ENCODE peak calls at places on chromosomes 4 and X, in eight cellular contexts. One of them, this sample, is unnamed.

GRCh38 chr4:180751009-180751408 is 1492.2 kb upstream of the TENM3 start:
- DNase-seq in colonic mucosa: no peak
- DNase-seq in breast epithelium: no peak
- DNase-seq in fibroblast of mammary gland: peak; percentile 11
- DNase-seq in tibial artery: no peak
- DNase-seq in foreskin keratinocyte: no peak
- DNase-seq in stomach: no peak
- DNase-seq in neural progenitor cell: no peak
- DNase-seq in this sample: no peak

GRCh38 chr4:6722891-6723290 is 6.9 kb downstream of the BLOC1S4 start:
- DNase-seq in colonic mucosa: no peak
- DNase-seq in breast epithelium: no peak
- DNase-seq in fibroblast of mammary gland: no peak
- DNase-seq in tibial artery: no peak
- DNase-seq in foreskin keratinocyte: no peak
- DNase-seq in stomach: no peak
- DNase-seq in neural progenitor cell: no peak
- DNase-seq in this sample: no peak

GRCh38 chr4:107736924-107737448 is 17.0 kb upstream of the PAPSS1 start:
- DNase-seq in colonic mucosa: peak; percentile 29
- DNase-seq in breast epithelium: no peak
- DNase-seq in fibroblast of mammary gland: peak; percentile 68
- DNase-seq in tibial artery: no peak
- DNase-seq in foreskin keratinocyte: no peak
- DNase-seq in stomach: no peak
- DNase-seq in neural progenitor cell: peak; percentile 81
- DNase-seq in this sample: peak; percentile 44

GRCh38 chr4:40196724-40197281 is at the start of gene RHOH:
- DNase-seq in colonic mucosa: peak; percentile 37
- DNase-seq in breast epithelium: no peak
- DNase-seq in fibroblast of mammary gland: no peak
- DNase-seq in tibial artery: no peak
- DNase-seq in foreskin keratinocyte: no peak
- DNase-seq in stomach: peak; percentile 42
- DNase-seq in neural progenitor cell: peak; percentile 71
- DNase-seq in this sample: peak; percentile 45

GRCh38 chr4:118954246-118954645 is 65.6 kb downstream of the SYNPO2 start:
- DNase-seq in colonic mucosa: no peak
- DNase-seq in breast epithelium: no peak
- DNase-seq in fibroblast of mammary gland: peak; percentile 36
- DNase-seq in tibial artery: no peak
- DNase-seq in foreskin keratinocyte: no peak
- DNase-seq in stomach: no peak
- DNase-seq in neural progenitor cell: no peak
- DNase-seq in this sample: no peak

GRCh38 chr4:140081582-140082398 is 72.2 kb downstream of the MAML3 start:
- DNase-seq in colonic mucosa: no peak
- DNase-seq in breast epithelium: no peak
- DNase-seq in fibroblast of mammary gland: no peak
- DNase-seq in tibial artery: no peak
- DNase-seq in foreskin keratinocyte: no peak
- DNase-seq in stomach: no peak
- DNase-seq in neural progenitor cell: no peak
- DNase-seq in this sample: no peak

GRCh38 chrX:102154900-102155805 is 624 bp downstream of the BEX5 start:
- DNase-seq in colonic mucosa: peak; percentile 18
- DNase-seq in breast epithelium: no peak
- DNase-seq in fibroblast of mammary gland: no peak
- DNase-seq in tibial artery: no peak
- DNase-seq in foreskin keratinocyte: no peak
- DNase-seq in stomach: peak; percentile 25
- DNase-seq in neural progenitor cell: peak; percentile 1
- DNase-seq in this sample: no peak

GRCh38 chrX:29652484-29652883 is 562.9 kb upstream of the MAGEB2 start:
- DNase-seq in colonic mucosa: no peak
- DNase-seq in breast epithelium: no peak
- DNase-seq in fibroblast of mammary gland: peak; percentile 70
- DNase-seq in tibial artery: no peak
- DNase-seq in foreskin keratinocyte: peak; percentile 43
- DNase-seq in stomach: no peak
- DNase-seq in neural progenitor cell: no peak
- DNase-seq in this sample: no peak

GRCh38 chrX:149830192-149830873 is 48.6 kb downstream of the MAGEA9 start:
- DNase-seq in colonic mucosa: no peak
- DNase-seq in breast epithelium: no peak
- DNase-seq in fibroblast of mammary gland: peak; percentile 2
- DNase-seq in tibial artery: no peak
- DNase-seq in foreskin keratinocyte: peak; percentile 39
- DNase-seq in stomach: no peak
- DNase-seq in neural progenitor cell: peak; percentile 77
- DNase-seq in this sample: no peak

GRCh38 chrX:9003041-9003440 is 30.9 kb downstream of the FAM9B start:
- DNase-seq in colonic mucosa: no peak
- DNase-seq in breast epithelium: no peak
- DNase-seq in fibroblast of mammary gland: no peak
- DNase-seq in tibial artery: no peak
- DNase-seq in foreskin keratinocyte: no peak
- DNase-seq in stomach: no peak
- DNase-seq in neural progenitor cell: no peak
- DNase-seq in this sample: no peak

GRCh38 chr4:58761563-58761962 is 1651.4 kb upstream of the IGFBP7 start:
- DNase-seq in colonic mucosa: no peak
- DNase-seq in breast epithelium: no peak
- DNase-seq in fibroblast of mammary gland: no peak
- DNase-seq in tibial artery: no peak
- DNase-seq in foreskin keratinocyte: no peak
- DNase-seq in stomach: no peak
- DNase-seq in neural progenitor cell: no peak
- DNase-seq in this sample: no peak

GRCh38 chr4:1752284-1753041 is 31.1 kb downstream of the TACC3 start:
- DNase-seq in colonic mucosa: no peak
- DNase-seq in breast epithelium: no peak
- DNase-seq in fibroblast of mammary gland: peak; percentile 6
- DNase-seq in tibial artery: no peak
- DNase-seq in foreskin keratinocyte: peak; percentile 69
- DNase-seq in stomach: peak; percentile 44
- DNase-seq in neural progenitor cell: no peak
- DNase-seq in this sample: no peak

GRCh38 chr4:148052448-148052847 is 320.6 kb downstream of the ARHGAP10 start:
- DNase-seq in colonic mucosa: no peak
- DNase-seq in breast epithelium: no peak
- DNase-seq in fibroblast of mammary gland: no peak
- DNase-seq in tibial artery: no peak
- DNase-seq in foreskin keratinocyte: no peak
- DNase-seq in stomach: no peak
- DNase-seq in neural progenitor cell: no peak
- DNase-seq in this sample: no peak

GRCh38 chr4:129167640-129168260 is 71.8 kb downstream of the C4orf33 start:
- DNase-seq in colonic mucosa: no peak
- DNase-seq in breast epithelium: no peak
- DNase-seq in fibroblast of mammary gland: no peak
- DNase-seq in tibial artery: no peak
- DNase-seq in foreskin keratinocyte: peak; percentile 5
- DNase-seq in stomach: no peak
- DNase-seq in neural progenitor cell: peak; percentile 67
- DNase-seq in this sample: no peak

GRCh38 chr4:6367313-6367945 is 97.8 kb downstream of the WFS1 start:
- DNase-seq in colonic mucosa: no peak
- DNase-seq in breast epithelium: no peak
- DNase-seq in fibroblast of mammary gland: no peak
- DNase-seq in tibial artery: no peak
- DNase-seq in foreskin keratinocyte: no peak
- DNase-seq in stomach: no peak
- DNase-seq in neural progenitor cell: peak; percentile 63
- DNase-seq in this sample: no peak

GRCh38 chr4:52983563-52984303 is 121.6 kb downstream of the RASL11B start:
- DNase-seq in colonic mucosa: peak; percentile 35
- DNase-seq in breast epithelium: no peak
- DNase-seq in fibroblast of mammary gland: peak; percentile 75
- DNase-seq in tibial artery: no peak
- DNase-seq in foreskin keratinocyte: peak; percentile 49
- DNase-seq in stomach: no peak
- DNase-seq in neural progenitor cell: peak; percentile 79
- DNase-seq in this sample: peak; percentile 57

GRCh38 chr4:10173039-10173753 is 56.6 kb upstream of the WDR1 start:
- DNase-seq in colonic mucosa: no peak
- DNase-seq in breast epithelium: no peak
- DNase-seq in fibroblast of mammary gland: peak; percentile 54
- DNase-seq in tibial artery: no peak
- DNase-seq in foreskin keratinocyte: peak; percentile 94
- DNase-seq in stomach: peak; percentile 36
- DNase-seq in neural progenitor cell: no peak
- DNase-seq in this sample: no peak

GRCh38 chr4:32858971-32859370 is 2138.8 kb downstream of the PCDH7 start:
- DNase-seq in colonic mucosa: no peak
- DNase-seq in breast epithelium: no peak
- DNase-seq in fibroblast of mammary gland: peak; percentile 94
- DNase-seq in tibial artery: no peak
- DNase-seq in foreskin keratinocyte: peak; percentile 94
- DNase-seq in stomach: no peak
- DNase-seq in neural progenitor cell: no peak
- DNase-seq in this sample: no peak

GRCh38 chr4:106162278-106162677 is 153.7 kb downstream of the TBCK start:
- DNase-seq in colonic mucosa: no peak
- DNase-seq in breast epithelium: no peak
- DNase-seq in fibroblast of mammary gland: no peak
- DNase-seq in tibial artery: no peak
- DNase-seq in foreskin keratinocyte: no peak
- DNase-seq in stomach: no peak
- DNase-seq in neural progenitor cell: no peak
- DNase-seq in this sample: no peak

GRCh38 chr4:82599336-82599735 is 37.5 kb upstream of the TMEM150C start:
- DNase-seq in colonic mucosa: no peak
- DNase-seq in breast epithelium: no peak
- DNase-seq in fibroblast of mammary gland: no peak
- DNase-seq in tibial artery: no peak
- DNase-seq in foreskin keratinocyte: no peak
- DNase-seq in stomach: no peak
- DNase-seq in neural progenitor cell: peak; percentile 32
- DNase-seq in this sample: no peak

GRCh38 chr4:76305033-76305687 is 1.4 kb upstream of the STBD1 start:
- DNase-seq in colonic mucosa: no peak
- DNase-seq in breast epithelium: no peak
- DNase-seq in fibroblast of mammary gland: no peak
- DNase-seq in tibial artery: no peak
- DNase-seq in foreskin keratinocyte: no peak
- DNase-seq in stomach: no peak
- DNase-seq in neural progenitor cell: no peak
- DNase-seq in this sample: no peak

GRCh38 chrX:21678059-21678458 is 19.9 kb upstream of the KLHL34 start:
- DNase-seq in colonic mucosa: no peak
- DNase-seq in breast epithelium: no peak
- DNase-seq in fibroblast of mammary gland: peak; percentile 2
- DNase-seq in tibial artery: no peak
- DNase-seq in foreskin keratinocyte: no peak
- DNase-seq in stomach: no peak
- DNase-seq in neural progenitor cell: no peak
- DNase-seq in this sample: no peak

GRCh38 chrX:143994206-143994605 is 110.3 kb downstream of the UBE2NL start:
- DNase-seq in colonic mucosa: no peak
- DNase-seq in breast epithelium: no peak
- DNase-seq in fibroblast of mammary gland: peak; percentile 6
- DNase-seq in tibial artery: no peak
- DNase-seq in foreskin keratinocyte: peak; percentile 17
- DNase-seq in stomach: no peak
- DNase-seq in neural progenitor cell: no peak
- DNase-seq in this sample: no peak

DNA sequence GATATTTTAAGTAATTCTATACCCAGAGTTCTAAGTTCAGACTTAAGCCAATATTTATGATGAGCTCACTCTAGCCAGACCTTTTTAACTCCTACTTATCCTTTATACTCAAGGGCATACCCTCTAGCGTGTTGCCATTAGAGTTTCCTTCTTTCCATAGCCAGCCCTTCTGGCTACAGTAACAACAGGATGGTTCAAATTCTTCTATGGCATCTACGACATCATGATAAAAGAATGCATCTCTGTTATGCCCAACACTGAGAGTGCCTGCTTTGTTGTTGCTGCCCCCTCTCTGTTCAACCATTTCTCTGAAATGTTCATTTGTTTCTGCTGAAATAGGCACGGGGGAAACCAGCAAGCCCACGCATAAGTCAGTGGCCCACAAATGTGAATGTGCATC is 104.5 kb downstream of the UBE2NL start:
- DNase-seq in colonic mucosa: no peak
- DNase-seq in breast epithelium: no peak
- DNase-seq in fibroblast of mammary gland: no peak
- DNase-seq in tibial artery: no peak
- DNase-seq in foreskin keratinocyte: no peak
- DNase-seq in stomach: no peak
- DNase-seq in neural progenitor cell: no peak
- DNase-seq in this sample: no peak
- TF ChIP-seq CTCF in colonic mucosa: no peak
- TF ChIP-seq CTCF in breast epithelium: no peak
- TF ChIP-seq CTCF in fibroblast of mammary gland: no peak
- TF ChIP-seq CTCF in tibial artery: no peak
- TF ChIP-seq CTCF in foreskin keratinocyte: no peak
- TF ChIP-seq CTCF in stomach: no peak
- TF ChIP-seq CTCF in neural progenitor cell: no peak
- TF ChIP-seq CTCF in this sample: no peak

GRCh38 chr4:109826719-109827118 is 1.1 kb upstream of the RRH start:
- DNase-seq in colonic mucosa: no peak
- DNase-seq in breast epithelium: no peak
- DNase-seq in fibroblast of mammary gland: peak; percentile 39
- DNase-seq in tibial artery: no peak
- DNase-seq in foreskin keratinocyte: no peak
- DNase-seq in stomach: no peak
- DNase-seq in neural progenitor cell: no peak
- DNase-seq in this sample: no peak
- TF ChIP-seq CTCF in colonic mucosa: peak; percentile 20
- TF ChIP-seq CTCF in breast epithelium: peak; percentile 34
- TF ChIP-seq CTCF in fibroblast of mammary gland: peak; percentile 53
- TF ChIP-seq CTCF in tibial artery: peak; percentile 47
- TF ChIP-seq CTCF in foreskin keratinocyte: peak; percentile 67
- TF ChIP-seq CTCF in stomach: peak; percentile 47
- TF ChIP-seq CTCF in neural progenitor cell: peak; percentile 58
- TF ChIP-seq CTCF in this sample: no peak

GRCh38 chr4:84258905-84259830 is 239.9 kb downstream of the NKX6-1 start:
- DNase-seq in colonic mucosa: no peak
- DNase-seq in breast epithelium: no peak
- DNase-seq in fibroblast of mammary gland: peak; percentile 42
- DNase-seq in tibial artery: no peak
- DNase-seq in foreskin keratinocyte: peak; percentile 22
- DNase-seq in stomach: no peak
- DNase-seq in neural progenitor cell: peak; percentile 40
- DNase-seq in this sample: no peak
- TF ChIP-seq CTCF in colonic mucosa: peak; percentile 42
- TF ChIP-seq CTCF in breast epithelium: peak; percentile 39
- TF ChIP-seq CTCF in fibroblast of mammary gland: peak; percentile 74
- TF ChIP-seq CTCF in tibial artery: no peak
- TF ChIP-seq CTCF in foreskin keratinocyte: peak; percentile 77
- TF ChIP-seq CTCF in stomach: peak; percentile 39
- TF ChIP-seq CTCF in neural progenitor cell: peak; percentile 75
- TF ChIP-seq CTCF in this sample: peak; percentile 39

DNA sequence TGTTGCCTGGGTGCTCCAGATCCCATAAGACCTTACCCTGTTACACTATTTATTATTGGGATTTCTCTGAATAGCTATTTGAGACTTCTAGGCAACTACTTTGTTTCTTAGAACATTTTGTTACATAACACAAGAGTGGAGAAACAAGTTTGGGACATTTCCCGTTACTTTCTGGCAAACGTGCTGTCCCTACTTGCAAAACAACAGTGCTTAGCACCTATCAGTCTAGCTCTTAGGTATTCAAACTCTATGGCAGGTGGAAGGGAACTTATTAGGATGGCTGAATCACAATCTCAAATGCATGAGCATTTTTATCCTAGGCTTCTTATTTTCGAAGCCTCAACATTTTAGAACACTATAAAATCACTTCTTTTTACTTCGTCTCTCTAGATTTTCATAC is 613.6 kb downstream of the DMD start:
- DNase-seq in colonic mucosa: no peak
- DNase-seq in breast epithelium: no peak
- DNase-seq in fibroblast of mammary gland: no peak
- DNase-seq in tibial artery: no peak
- DNase-seq in foreskin keratinocyte: no peak
- DNase-seq in stomach: no peak
- DNase-seq in neural progenitor cell: no peak
- DNase-seq in this sample: no peak
- TF ChIP-seq CTCF in colonic mucosa: no peak
- TF ChIP-seq CTCF in breast epithelium: no peak
- TF ChIP-seq CTCF in fibroblast of mammary gland: no peak
- TF ChIP-seq CTCF in tibial artery: no peak
- TF ChIP-seq CTCF in foreskin keratinocyte: no peak
- TF ChIP-seq CTCF in stomach: no peak
- TF ChIP-seq CTCF in neural progenitor cell: no peak
- TF ChIP-seq CTCF in this sample: no peak

This sample was measured in GM13976.